ENCODE peak calls at places on chromosomes 5 and 9, in six cellular contexts. One of them, this sample, is unnamed.

GRCh38 chr9:87194471-87194870 is 247.2 kb upstream of the GAS1 start:
- DNase-seq in colonic mucosa: no peak
- DNase-seq in hepatocyte: peak; percentile 37
- DNase-seq in CD8-positive, alpha-beta T cell: no peak
- DNase-seq in neural progenitor cell: peak; percentile 42
- DNase-seq in transverse colon: no peak
- DNase-seq in this sample: no peak

GRCh38 chr9:89676281-89676680 is 71.5 kb downstream of the GADD45G start:
- DNase-seq in colonic mucosa: peak; percentile 86
- DNase-seq in hepatocyte: no peak
- DNase-seq in CD8-positive, alpha-beta T cell: no peak
- DNase-seq in neural progenitor cell: no peak
- DNase-seq in transverse colon: peak; percentile 77
- DNase-seq in this sample: peak; percentile 97

GRCh38 chr9:136969150-136969549 is 8.2 kb upstream of the PTGDS start:
- DNase-seq in colonic mucosa: no peak
- DNase-seq in hepatocyte: no peak
- DNase-seq in CD8-positive, alpha-beta T cell: no peak
- DNase-seq in neural progenitor cell: no peak
- DNase-seq in transverse colon: no peak
- DNase-seq in this sample: no peak

GRCh38 chr5:181114844-181115778 is 15.9 kb downstream of the OR2V1 start:
- DNase-seq in colonic mucosa: no peak
- DNase-seq in hepatocyte: peak; percentile 24
- DNase-seq in CD8-positive, alpha-beta T cell: no peak
- DNase-seq in neural progenitor cell: peak; percentile 52
- DNase-seq in transverse colon: no peak
- DNase-seq in this sample: no peak

GRCh38 chr5:171806976-171807823 is 21.6 kb downstream of the SMIM23 start:
- DNase-seq in colonic mucosa: no peak
- DNase-seq in hepatocyte: no peak
- DNase-seq in CD8-positive, alpha-beta T cell: no peak
- DNase-seq in neural progenitor cell: peak; percentile 11
- DNase-seq in transverse colon: no peak
- DNase-seq in this sample: no peak

GRCh38 chr5:135004376-135004775 is 29.7 kb downstream of the PITX1 start:
- DNase-seq in colonic mucosa: no peak
- DNase-seq in hepatocyte: no peak
- DNase-seq in CD8-positive, alpha-beta T cell: no peak
- DNase-seq in neural progenitor cell: no peak
- DNase-seq in transverse colon: no peak
- DNase-seq in this sample: no peak

GRCh38 chr5:68319316-68320093 is 103.9 kb downstream of the PIK3R1 start:
- DNase-seq in colonic mucosa: no peak
- DNase-seq in hepatocyte: no peak
- DNase-seq in CD8-positive, alpha-beta T cell: no peak
- DNase-seq in neural progenitor cell: no peak
- DNase-seq in transverse colon: no peak
- DNase-seq in this sample: no peak

GRCh38 chr5:10059611-10060379 is 189.9 kb downstream of the ATPSCKMT start:
- DNase-seq in colonic mucosa: no peak
- DNase-seq in hepatocyte: no peak
- DNase-seq in CD8-positive, alpha-beta T cell: no peak
- DNase-seq in neural progenitor cell: no peak
- DNase-seq in transverse colon: no peak
- DNase-seq in this sample: no peak

GRCh38 chr5:157820593-157821252 is 38.2 kb downstream of the CLINT1 start:
- DNase-seq in colonic mucosa: peak; percentile 46
- DNase-seq in hepatocyte: peak; percentile 76
- DNase-seq in CD8-positive, alpha-beta T cell: no peak
- DNase-seq in neural progenitor cell: peak; percentile 74
- DNase-seq in transverse colon: no peak
- DNase-seq in this sample: no peak

GRCh38 chr5:76402251-76402879 is 720 bp upstream of the IQGAP2 start:
- DNase-seq in colonic mucosa: peak; percentile 53
- DNase-seq in hepatocyte: peak; percentile 71
- DNase-seq in CD8-positive, alpha-beta T cell: peak; percentile 66
- DNase-seq in neural progenitor cell: peak; percentile 79
- DNase-seq in transverse colon: peak; percentile 69
- DNase-seq in this sample: peak; percentile 64

GRCh38 chr5:124902097-124902821 is 155.8 kb upstream of the ZNF608 start:
- DNase-seq in colonic mucosa: no peak
- DNase-seq in hepatocyte: no peak
- DNase-seq in CD8-positive, alpha-beta T cell: no peak
- DNase-seq in neural progenitor cell: no peak
- DNase-seq in transverse colon: no peak
- DNase-seq in this sample: no peak

GRCh38 chr9:74942801-74943200 is 9.9 kb downstream of the C9orf40 start:
- DNase-seq in colonic mucosa: no peak
- DNase-seq in hepatocyte: peak; percentile 20
- DNase-seq in CD8-positive, alpha-beta T cell: peak; percentile 8
- DNase-seq in neural progenitor cell: no peak
- DNase-seq in transverse colon: no peak
- DNase-seq in this sample: no peak

GRCh38 chr9:113350937-113351336 is 1.6 kb downstream of the BSPRY start:
- DNase-seq in colonic mucosa: no peak
- DNase-seq in hepatocyte: no peak
- DNase-seq in CD8-positive, alpha-beta T cell: no peak
- DNase-seq in neural progenitor cell: no peak
- DNase-seq in transverse colon: no peak
- DNase-seq in this sample: no peak

GRCh38 chr5:134566181-134566740 is 40.8 kb downstream of the JADE2 start:
- DNase-seq in colonic mucosa: no peak
- DNase-seq in hepatocyte: no peak
- DNase-seq in CD8-positive, alpha-beta T cell: no peak
- DNase-seq in neural progenitor cell: no peak
- DNase-seq in transverse colon: no peak
- DNase-seq in this sample: no peak

GRCh38 chr9:82275531-82275930 is 287.0 kb downstream of the SPATA31D1 start:
- DNase-seq in colonic mucosa: no peak
- DNase-seq in hepatocyte: no peak
- DNase-seq in CD8-positive, alpha-beta T cell: no peak
- DNase-seq in neural progenitor cell: no peak
- DNase-seq in transverse colon: no peak
- DNase-seq in this sample: no peak

GRCh38 chr9:19431361-19432171 is 22.8 kb downstream of the ACER2 start:
- DNase-seq in colonic mucosa: no peak
- DNase-seq in hepatocyte: no peak
- DNase-seq in CD8-positive, alpha-beta T cell: no peak
- DNase-seq in neural progenitor cell: no peak
- DNase-seq in transverse colon: no peak
- DNase-seq in this sample: no peak

GRCh38 chr5:94754824-94755223 is 136.4 kb downstream of the SLF1 start:
- DNase-seq in colonic mucosa: no peak
- DNase-seq in hepatocyte: no peak
- DNase-seq in CD8-positive, alpha-beta T cell: no peak
- DNase-seq in neural progenitor cell: no peak
- DNase-seq in transverse colon: no peak
- DNase-seq in this sample: no peak

GRCh38 chr5:15463231-15463630 is 36.7 kb upstream of the FBXL7 start:
- DNase-seq in colonic mucosa: no peak
- DNase-seq in hepatocyte: no peak
- DNase-seq in CD8-positive, alpha-beta T cell: no peak
- DNase-seq in neural progenitor cell: peak; percentile 57
- DNase-seq in transverse colon: no peak
- DNase-seq in this sample: no peak

GRCh38 chr5:142512041-142512679 is 173.7 kb downstream of the FGF1 start:
- DNase-seq in colonic mucosa: no peak
- DNase-seq in hepatocyte: no peak
- DNase-seq in CD8-positive, alpha-beta T cell: no peak
- DNase-seq in neural progenitor cell: peak; percentile 31
- DNase-seq in transverse colon: no peak
- DNase-seq in this sample: no peak

GRCh38 chr9:70390922-70391321 is 23.5 kb downstream of the KLF9 start:
- DNase-seq in colonic mucosa: no peak
- DNase-seq in hepatocyte: no peak
- DNase-seq in CD8-positive, alpha-beta T cell: no peak
- DNase-seq in neural progenitor cell: no peak
- DNase-seq in transverse colon: no peak
- DNase-seq in this sample: no peak

GRCh38 chr5:160496784-160497183 is 75.1 kb downstream of the PTTG1 start:
- DNase-seq in colonic mucosa: no peak
- DNase-seq in hepatocyte: no peak
- DNase-seq in CD8-positive, alpha-beta T cell: no peak
- DNase-seq in neural progenitor cell: no peak
- DNase-seq in transverse colon: no peak
- DNase-seq in this sample: no peak

GRCh38 chr5:140054086-140054689 is 11.1 kb upstream of the NRG2 start:
- DNase-seq in colonic mucosa: no peak
- DNase-seq in hepatocyte: no peak
- DNase-seq in CD8-positive, alpha-beta T cell: no peak
- DNase-seq in neural progenitor cell: no peak
- DNase-seq in transverse colon: no peak
- DNase-seq in this sample: no peak

GRCh38 chr5:148957591-148958202 is 105.2 kb downstream of the SH3TC2 start:
- DNase-seq in colonic mucosa: peak; percentile 39
- DNase-seq in hepatocyte: peak; percentile 50
- DNase-seq in CD8-positive, alpha-beta T cell: peak; percentile 15
- DNase-seq in neural progenitor cell: peak; percentile 85
- DNase-seq in transverse colon: peak; percentile 34
- DNase-seq in this sample: peak; percentile 45

GRCh38 chr9:503881-504852 is 289.5 kb downstream of the DOCK8 start:
- DNase-seq in colonic mucosa: peak; percentile 82
- DNase-seq in hepatocyte: peak; percentile 90
- DNase-seq in CD8-positive, alpha-beta T cell: peak; percentile 63
- DNase-seq in neural progenitor cell: peak; percentile 94
- DNase-seq in transverse colon: peak; percentile 88
- DNase-seq in this sample: peak; percentile 87
- H3K27ac ChIP-seq in colonic mucosa: peak within 1 kb of the TSS; percentile 84
- H3K27ac ChIP-seq in hepatocyte: peak within 1 kb of the TSS; percentile 75
- H3K27ac ChIP-seq in CD8-positive, alpha-beta T cell: peak within 1 kb of the TSS; percentile 3
- H3K27ac ChIP-seq in neural progenitor cell: no peak within 1 kb of the TSS
- H3K27ac ChIP-seq in transverse colon: peak within 1 kb of the TSS; percentile 95
- H3K27ac ChIP-seq in this sample: peak within 1 kb of the TSS; percentile 91

GRCh38 chr9:107637421-107638420 is 148.2 kb upstream of the KLF4 start:
- DNase-seq in colonic mucosa: peak; percentile 82
- DNase-seq in hepatocyte: peak; percentile 93
- DNase-seq in CD8-positive, alpha-beta T cell: no peak
- DNase-seq in neural progenitor cell: peak; percentile 65
- DNase-seq in transverse colon: peak; percentile 80
- DNase-seq in this sample: peak; percentile 68
- H3K27ac ChIP-seq in colonic mucosa: peak overlapping the region; percentile 78
- H3K27ac ChIP-seq in hepatocyte: peak overlapping the region; percentile 96
- H3K27ac ChIP-seq in CD8-positive, alpha-beta T cell: no peak overlapping the region
- H3K27ac ChIP-seq in neural progenitor cell: no peak overlapping the region
- H3K27ac ChIP-seq in transverse colon: peak overlapping the region; percentile 84
- H3K27ac ChIP-seq in this sample: peak overlapping the region; percentile 93

DNA sequence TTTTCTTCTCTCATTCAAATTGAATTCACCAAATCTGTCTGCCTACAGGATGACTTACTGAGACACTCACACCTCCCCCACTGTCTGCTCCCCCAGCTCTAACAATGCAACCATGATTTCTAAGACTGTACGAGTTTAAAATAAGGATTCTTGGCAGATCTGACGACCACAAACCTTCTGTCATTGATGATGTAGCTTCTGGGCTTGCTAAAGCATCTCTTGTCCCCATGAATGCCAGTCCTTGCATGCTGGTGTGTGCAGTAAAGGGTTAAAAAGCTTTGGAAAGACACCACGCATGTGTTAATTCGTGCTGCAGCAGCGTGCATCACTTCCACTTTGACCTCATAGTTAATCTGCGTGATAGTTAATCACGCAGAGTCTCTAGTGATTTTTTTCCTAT is 435 bp upstream of the GABRG2 start:
- DNase-seq in colonic mucosa: no peak
- DNase-seq in hepatocyte: no peak
- DNase-seq in CD8-positive, alpha-beta T cell: no peak
- DNase-seq in neural progenitor cell: no peak
- DNase-seq in transverse colon: no peak
- DNase-seq in this sample: no peak
- H3K27ac ChIP-seq in colonic mucosa: no peak overlapping the region
- H3K27ac ChIP-seq in hepatocyte: no peak overlapping the region
- H3K27ac ChIP-seq in CD8-positive, alpha-beta T cell: no peak overlapping the region
- H3K27ac ChIP-seq in neural progenitor cell: no peak overlapping the region
- H3K27ac ChIP-seq in transverse colon: no peak overlapping the region
- H3K27ac ChIP-seq in this sample: no peak overlapping the region

GRCh38 chr5:6482735-6483134 is 34.1 kb downstream of the UBE2QL1 start:
- DNase-seq in colonic mucosa: no peak
- DNase-seq in hepatocyte: no peak
- DNase-seq in CD8-positive, alpha-beta T cell: no peak
- DNase-seq in neural progenitor cell: no peak
- DNase-seq in transverse colon: no peak
- DNase-seq in this sample: peak; percentile 10
- H3K27ac ChIP-seq in colonic mucosa: no peak overlapping the region
- H3K27ac ChIP-seq in hepatocyte: no peak overlapping the region
- H3K27ac ChIP-seq in CD8-positive, alpha-beta T cell: no peak overlapping the region
- H3K27ac ChIP-seq in neural progenitor cell: no peak overlapping the region
- H3K27ac ChIP-seq in transverse colon: no peak overlapping the region
- H3K27ac ChIP-seq in this sample: no peak overlapping the region

GRCh38 chr5:173020154-173020581 is 36.0 kb upstream of the CREBRF start:
- DNase-seq in colonic mucosa: no peak
- DNase-seq in hepatocyte: no peak
- DNase-seq in CD8-positive, alpha-beta T cell: no peak
- DNase-seq in neural progenitor cell: no peak
- DNase-seq in transverse colon: no peak
- DNase-seq in this sample: no peak
- H3K27ac ChIP-seq in colonic mucosa: no peak overlapping the region
- H3K27ac ChIP-seq in hepatocyte: peak overlapping the region; percentile 16
- H3K27ac ChIP-seq in CD8-positive, alpha-beta T cell: no peak overlapping the region
- H3K27ac ChIP-seq in neural progenitor cell: no peak overlapping the region
- H3K27ac ChIP-seq in transverse colon: peak overlapping the region; percentile 28
- H3K27ac ChIP-seq in this sample: no peak overlapping the region

GRCh38 chr9:79673614-79674013 is 101.8 kb downstream of the TLE4 start:
- DNase-seq in colonic mucosa: no peak
- DNase-seq in hepatocyte: no peak
- DNase-seq in CD8-positive, alpha-beta T cell: no peak
- DNase-seq in neural progenitor cell: no peak
- DNase-seq in transverse colon: no peak
- DNase-seq in this sample: no peak
- H3K27ac ChIP-seq in colonic mucosa: no peak overlapping the region
- H3K27ac ChIP-seq in hepatocyte: no peak overlapping the region
- H3K27ac ChIP-seq in CD8-positive, alpha-beta T cell: no peak overlapping the region
- H3K27ac ChIP-seq in neural progenitor cell: no peak overlapping the region
- H3K27ac ChIP-seq in transverse colon: no peak overlapping the region
- H3K27ac ChIP-seq in this sample: no peak overlapping the region

DNA sequence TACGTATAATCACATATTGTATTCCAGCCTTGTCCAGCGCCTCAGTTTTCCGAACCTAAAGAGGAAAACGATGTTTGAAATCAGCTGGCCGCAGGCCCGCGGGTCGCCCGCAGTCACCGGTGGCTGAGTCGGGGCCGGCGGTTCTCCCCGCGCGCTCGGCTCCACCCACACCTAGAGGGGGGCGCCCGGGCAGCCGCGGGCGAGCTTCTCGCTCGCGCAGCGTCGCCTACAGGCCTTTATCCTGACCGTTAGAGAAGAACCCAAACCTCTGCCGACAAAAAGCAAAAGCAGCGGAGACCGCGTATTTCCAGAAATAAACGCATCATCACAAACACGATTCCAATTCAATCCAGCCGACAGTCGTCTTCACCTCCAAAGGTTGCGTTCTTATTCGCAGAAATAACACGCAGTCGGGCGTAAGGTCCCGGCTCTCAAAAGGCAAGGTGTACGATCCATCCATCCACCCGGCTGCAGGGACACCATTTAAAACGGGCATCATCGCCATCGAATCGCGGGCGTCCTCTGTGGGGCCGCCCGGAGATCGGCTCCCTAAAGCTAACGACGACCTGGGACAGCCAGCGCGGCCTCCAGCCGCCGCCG is 680 bp upstream of the NIPBL start:
- DNase-seq in colonic mucosa: peak; percentile 85
- DNase-seq in hepatocyte: peak; percentile 92
- DNase-seq in CD8-positive, alpha-beta T cell: peak; percentile 68
- DNase-seq in neural progenitor cell: peak; percentile 90
- DNase-seq in transverse colon: peak; percentile 86
- DNase-seq in this sample: peak; percentile 82
- H3K27ac ChIP-seq in colonic mucosa: peak overlapping the region; percentile 94
- H3K27ac ChIP-seq in hepatocyte: peak overlapping the region; percentile 99
- H3K27ac ChIP-seq in CD8-positive, alpha-beta T cell: peak overlapping the region; percentile 92
- H3K27ac ChIP-seq in neural progenitor cell: peak overlapping the region; percentile 90
- H3K27ac ChIP-seq in transverse colon: peak overlapping the region; percentile 98
- H3K27ac ChIP-seq in this sample: peak overlapping the region; percentile 99

This sample was measured in stomach.